ENCODE peak calls at places on chromosomes 2 and 18, in eight cellular contexts. One of them, this sample, is unnamed.

GRCh38 chr18:76547306-76547705 is 52.3 kb upstream of the ZNF516 start:
- DNase-seq in renal cortical epithelial cell: no peak
- DNase-seq in stimulated activated naive CD4-positive, alpha-beta T cell: no peak
- DNase-seq in A172: no peak
- DNase-seq in 8988T: no peak
- DNase-seq in nucleus accumbens: no peak
- DNase-seq in GM20000: no peak
- DNase-seq in stimulated activated naive CD8-positive, alpha-beta T cell treated with anti-CD3 and anti-CD28 coated beads, Interleukin-15, amount 100 ng/mL, for 72 hours: no peak
- DNase-seq in this sample: no peak

GRCh38 chr2:235979753-235980459 is 188.3 kb downstream of the GBX2 start:
- DNase-seq in renal cortical epithelial cell: no peak
- DNase-seq in stimulated activated naive CD4-positive, alpha-beta T cell: no peak
- DNase-seq in A172: no peak
- DNase-seq in 8988T: no peak
- DNase-seq in nucleus accumbens: no peak
- DNase-seq in GM20000: no peak
- DNase-seq in stimulated activated naive CD8-positive, alpha-beta T cell treated with anti-CD3 and anti-CD28 coated beads, Interleukin-15, amount 100 ng/mL, for 72 hours: no peak
- DNase-seq in this sample: no peak

GRCh38 chr2:151843669-151844017 is 15.4 kb upstream of the ARL5A start:
- DNase-seq in renal cortical epithelial cell: no peak
- DNase-seq in stimulated activated naive CD4-positive, alpha-beta T cell: no peak
- DNase-seq in A172: no peak
- DNase-seq in 8988T: no peak
- DNase-seq in nucleus accumbens: no peak
- DNase-seq in GM20000: no peak
- DNase-seq in stimulated activated naive CD8-positive, alpha-beta T cell treated with anti-CD3 and anti-CD28 coated beads, Interleukin-15, amount 100 ng/mL, for 72 hours: no peak
- DNase-seq in this sample: no peak

GRCh38 chr2:209323738-209324137 is 100.1 kb upstream of the MAP2 start:
- DNase-seq in renal cortical epithelial cell: no peak
- DNase-seq in stimulated activated naive CD4-positive, alpha-beta T cell: no peak
- DNase-seq in A172: no peak
- DNase-seq in 8988T: no peak
- DNase-seq in nucleus accumbens: no peak
- DNase-seq in GM20000: no peak
- DNase-seq in stimulated activated naive CD8-positive, alpha-beta T cell treated with anti-CD3 and anti-CD28 coated beads, Interleukin-15, amount 100 ng/mL, for 72 hours: no peak
- DNase-seq in this sample: no peak

GRCh38 chr2:156321243-156321904 is 11.1 kb downstream of the NR4A2 start:
- DNase-seq in renal cortical epithelial cell: no peak
- DNase-seq in stimulated activated naive CD4-positive, alpha-beta T cell: no peak
- DNase-seq in A172: no peak
- DNase-seq in 8988T: no peak
- DNase-seq in nucleus accumbens: no peak
- DNase-seq in GM20000: peak; percentile 20
- DNase-seq in stimulated activated naive CD8-positive, alpha-beta T cell treated with anti-CD3 and anti-CD28 coated beads, Interleukin-15, amount 100 ng/mL, for 72 hours: peak; percentile 46
- DNase-seq in this sample: no peak

GRCh38 chr2:159982270-159982669 is 80.1 kb downstream of the PLA2R1 start:
- DNase-seq in renal cortical epithelial cell: peak; percentile 86
- DNase-seq in stimulated activated naive CD4-positive, alpha-beta T cell: no peak
- DNase-seq in A172: peak; percentile 78
- DNase-seq in 8988T: no peak
- DNase-seq in nucleus accumbens: no peak
- DNase-seq in GM20000: no peak
- DNase-seq in stimulated activated naive CD8-positive, alpha-beta T cell treated with anti-CD3 and anti-CD28 coated beads, Interleukin-15, amount 100 ng/mL, for 72 hours: no peak
- DNase-seq in this sample: peak; percentile 29

GRCh38 chr2:67600946-67601345 is 203.8 kb downstream of the ETAA1 start:
- DNase-seq in renal cortical epithelial cell: peak; percentile 83
- DNase-seq in stimulated activated naive CD4-positive, alpha-beta T cell: no peak
- DNase-seq in A172: peak; percentile 82
- DNase-seq in 8988T: no peak
- DNase-seq in nucleus accumbens: no peak
- DNase-seq in GM20000: no peak
- DNase-seq in stimulated activated naive CD8-positive, alpha-beta T cell treated with anti-CD3 and anti-CD28 coated beads, Interleukin-15, amount 100 ng/mL, for 72 hours: no peak
- DNase-seq in this sample: peak; percentile 73

GRCh38 chr2:31962757-31963361 is 47.9 kb downstream of the MEMO1 start:
- DNase-seq in renal cortical epithelial cell: no peak
- DNase-seq in stimulated activated naive CD4-positive, alpha-beta T cell: no peak
- DNase-seq in A172: no peak
- DNase-seq in 8988T: no peak
- DNase-seq in nucleus accumbens: no peak
- DNase-seq in GM20000: no peak
- DNase-seq in stimulated activated naive CD8-positive, alpha-beta T cell treated with anti-CD3 and anti-CD28 coated beads, Interleukin-15, amount 100 ng/mL, for 72 hours: no peak
- DNase-seq in this sample: no peak

GRCh38 chr2:218271865-218272530 is 1.7 kb downstream of the PNKD start:
- DNase-seq in renal cortical epithelial cell: no peak
- DNase-seq in stimulated activated naive CD4-positive, alpha-beta T cell: no peak
- DNase-seq in A172: no peak
- DNase-seq in 8988T: no peak
- DNase-seq in nucleus accumbens: no peak
- DNase-seq in GM20000: no peak
- DNase-seq in stimulated activated naive CD8-positive, alpha-beta T cell treated with anti-CD3 and anti-CD28 coated beads, Interleukin-15, amount 100 ng/mL, for 72 hours: no peak
- DNase-seq in this sample: no peak

GRCh38 chr2:80670763-80671162 is 366.2 kb upstream of the LRRTM1 start:
- DNase-seq in renal cortical epithelial cell: no peak
- DNase-seq in stimulated activated naive CD4-positive, alpha-beta T cell: no peak
- DNase-seq in A172: no peak
- DNase-seq in 8988T: no peak
- DNase-seq in nucleus accumbens: no peak
- DNase-seq in GM20000: no peak
- DNase-seq in stimulated activated naive CD8-positive, alpha-beta T cell treated with anti-CD3 and anti-CD28 coated beads, Interleukin-15, amount 100 ng/mL, for 72 hours: no peak
- DNase-seq in this sample: no peak

GRCh38 chr2:224366269-224366668 is 35.6 kb downstream of the FAM124B start:
- DNase-seq in renal cortical epithelial cell: no peak
- DNase-seq in stimulated activated naive CD4-positive, alpha-beta T cell: no peak
- DNase-seq in A172: no peak
- DNase-seq in 8988T: no peak
- DNase-seq in nucleus accumbens: no peak
- DNase-seq in GM20000: no peak
- DNase-seq in stimulated activated naive CD8-positive, alpha-beta T cell treated with anti-CD3 and anti-CD28 coated beads, Interleukin-15, amount 100 ng/mL, for 72 hours: no peak
- DNase-seq in this sample: no peak

GRCh38 chr2:3703236-3703682 is at the start of gene DCDC2C:
- DNase-seq in renal cortical epithelial cell: no peak
- DNase-seq in stimulated activated naive CD4-positive, alpha-beta T cell: no peak
- DNase-seq in A172: no peak
- DNase-seq in 8988T: no peak
- DNase-seq in nucleus accumbens: no peak
- DNase-seq in GM20000: no peak
- DNase-seq in stimulated activated naive CD8-positive, alpha-beta T cell treated with anti-CD3 and anti-CD28 coated beads, Interleukin-15, amount 100 ng/mL, for 72 hours: no peak
- DNase-seq in this sample: no peak

GRCh38 chr2:132415256-132416079 is 1.1 kb upstream of the GPR39 start:
- DNase-seq in renal cortical epithelial cell: no peak
- DNase-seq in stimulated activated naive CD4-positive, alpha-beta T cell: no peak
- DNase-seq in A172: no peak
- DNase-seq in 8988T: no peak
- DNase-seq in nucleus accumbens: no peak
- DNase-seq in GM20000: no peak
- DNase-seq in stimulated activated naive CD8-positive, alpha-beta T cell treated with anti-CD3 and anti-CD28 coated beads, Interleukin-15, amount 100 ng/mL, for 72 hours: no peak
- DNase-seq in this sample: no peak

GRCh38 chr2:31170071-31170698 is 31.9 kb upstream of the GALNT14 start:
- DNase-seq in renal cortical epithelial cell: peak; percentile 73
- DNase-seq in stimulated activated naive CD4-positive, alpha-beta T cell: peak; percentile 17
- DNase-seq in A172: peak; percentile 71
- DNase-seq in 8988T: peak; percentile 40
- DNase-seq in nucleus accumbens: peak; percentile 34
- DNase-seq in GM20000: peak; percentile 71
- DNase-seq in stimulated activated naive CD8-positive, alpha-beta T cell treated with anti-CD3 and anti-CD28 coated beads, Interleukin-15, amount 100 ng/mL, for 72 hours: peak; percentile 55
- DNase-seq in this sample: peak; percentile 64

GRCh38 chr2:40321224-40321623 is 130.7 kb downstream of the SLC8A1 start:
- DNase-seq in renal cortical epithelial cell: no peak
- DNase-seq in stimulated activated naive CD4-positive, alpha-beta T cell: no peak
- DNase-seq in A172: no peak
- DNase-seq in 8988T: no peak
- DNase-seq in nucleus accumbens: no peak
- DNase-seq in GM20000: no peak
- DNase-seq in stimulated activated naive CD8-positive, alpha-beta T cell treated with anti-CD3 and anti-CD28 coated beads, Interleukin-15, amount 100 ng/mL, for 72 hours: no peak
- DNase-seq in this sample: no peak

GRCh38 chr18:57581301-57581934 is 5.1 kb downstream of the FECH start:
- DNase-seq in renal cortical epithelial cell: peak; percentile 50
- DNase-seq in stimulated activated naive CD4-positive, alpha-beta T cell: no peak
- DNase-seq in A172: no peak
- DNase-seq in 8988T: no peak
- DNase-seq in nucleus accumbens: no peak
- DNase-seq in GM20000: peak; percentile 59
- DNase-seq in stimulated activated naive CD8-positive, alpha-beta T cell treated with anti-CD3 and anti-CD28 coated beads, Interleukin-15, amount 100 ng/mL, for 72 hours: no peak
- DNase-seq in this sample: no peak

GRCh38 chr2:88452980-88453582 is 588 bp upstream of the FOXI3 start:
- DNase-seq in renal cortical epithelial cell: peak; percentile 11
- DNase-seq in stimulated activated naive CD4-positive, alpha-beta T cell: no peak
- DNase-seq in A172: no peak
- DNase-seq in 8988T: no peak
- DNase-seq in nucleus accumbens: no peak
- DNase-seq in GM20000: no peak
- DNase-seq in stimulated activated naive CD8-positive, alpha-beta T cell treated with anti-CD3 and anti-CD28 coated beads, Interleukin-15, amount 100 ng/mL, for 72 hours: no peak
- DNase-seq in this sample: no peak

GRCh38 chr2:89763254-89763580 is 1071.7 kb downstream of the RPIA start:
- DNase-seq in renal cortical epithelial cell: no peak
- DNase-seq in stimulated activated naive CD4-positive, alpha-beta T cell: no peak
- DNase-seq in A172: no peak
- DNase-seq in 8988T: no peak
- DNase-seq in nucleus accumbens: no peak
- DNase-seq in GM20000: no peak
- DNase-seq in stimulated activated naive CD8-positive, alpha-beta T cell treated with anti-CD3 and anti-CD28 coated beads, Interleukin-15, amount 100 ng/mL, for 72 hours: no peak
- DNase-seq in this sample: no peak

GRCh38 chr2:45329045-45329677 is 281.9 kb downstream of the SRBD1 start:
- DNase-seq in renal cortical epithelial cell: peak; percentile 23
- DNase-seq in stimulated activated naive CD4-positive, alpha-beta T cell: no peak
- DNase-seq in A172: peak; percentile 49
- DNase-seq in 8988T: peak; percentile 35
- DNase-seq in nucleus accumbens: no peak
- DNase-seq in GM20000: no peak
- DNase-seq in stimulated activated naive CD8-positive, alpha-beta T cell treated with anti-CD3 and anti-CD28 coated beads, Interleukin-15, amount 100 ng/mL, for 72 hours: no peak
- DNase-seq in this sample: no peak

GRCh38 chr2:44016282-44016681 is 20.5 kb upstream of the LRPPRC start:
- DNase-seq in renal cortical epithelial cell: peak; percentile 58
- DNase-seq in stimulated activated naive CD4-positive, alpha-beta T cell: no peak
- DNase-seq in A172: peak; percentile 51
- DNase-seq in 8988T: no peak
- DNase-seq in nucleus accumbens: no peak
- DNase-seq in GM20000: peak; percentile 24
- DNase-seq in stimulated activated naive CD8-positive, alpha-beta T cell treated with anti-CD3 and anti-CD28 coated beads, Interleukin-15, amount 100 ng/mL, for 72 hours: peak; percentile 21
- DNase-seq in this sample: peak; percentile 38

GRCh38 chr18:63421514-63421913 is 762 bp downstream of the VPS4B start:
- DNase-seq in renal cortical epithelial cell: peak; percentile 7
- DNase-seq in stimulated activated naive CD4-positive, alpha-beta T cell: no peak
- DNase-seq in A172: no peak
- DNase-seq in 8988T: no peak
- DNase-seq in nucleus accumbens: no peak
- DNase-seq in GM20000: no peak
- DNase-seq in stimulated activated naive CD8-positive, alpha-beta T cell treated with anti-CD3 and anti-CD28 coated beads, Interleukin-15, amount 100 ng/mL, for 72 hours: no peak
- DNase-seq in this sample: peak; percentile 19

GRCh38 chr2:225889452-225889851 is 489.9 kb downstream of the NYAP2 start:
- DNase-seq in renal cortical epithelial cell: peak; percentile 64
- DNase-seq in stimulated activated naive CD4-positive, alpha-beta T cell: no peak
- DNase-seq in A172: peak; percentile 78
- DNase-seq in 8988T: no peak
- DNase-seq in nucleus accumbens: no peak
- DNase-seq in GM20000: peak; percentile 10
- DNase-seq in stimulated activated naive CD8-positive, alpha-beta T cell treated with anti-CD3 and anti-CD28 coated beads, Interleukin-15, amount 100 ng/mL, for 72 hours: no peak
- DNase-seq in this sample: peak; percentile 56

GRCh38 chr2:47076586-47077441 is 78.3 kb downstream of the STPG4 start:
- DNase-seq in renal cortical epithelial cell: peak; percentile 93
- DNase-seq in stimulated activated naive CD4-positive, alpha-beta T cell: no peak
- DNase-seq in A172: peak; percentile 100
- DNase-seq in 8988T: peak; percentile 92
- DNase-seq in nucleus accumbens: no peak
- DNase-seq in GM20000: no peak
- DNase-seq in stimulated activated naive CD8-positive, alpha-beta T cell treated with anti-CD3 and anti-CD28 coated beads, Interleukin-15, amount 100 ng/mL, for 72 hours: no peak
- DNase-seq in this sample: peak; percentile 97

GRCh38 chr18:34709631-34710429 is at the start of gene DTNA:
- DNase-seq in renal cortical epithelial cell: peak; percentile 95
- DNase-seq in stimulated activated naive CD4-positive, alpha-beta T cell: no peak
- DNase-seq in A172: peak; percentile 55
- DNase-seq in 8988T: no peak
- DNase-seq in nucleus accumbens: no peak
- DNase-seq in GM20000: no peak
- DNase-seq in stimulated activated naive CD8-positive, alpha-beta T cell treated with anti-CD3 and anti-CD28 coated beads, Interleukin-15, amount 100 ng/mL, for 72 hours: no peak
- DNase-seq in this sample: peak; percentile 91

GRCh38 chr2:43897492-43897891 is 58.7 kb downstream of the ABCG8 start:
- DNase-seq in renal cortical epithelial cell: no peak
- DNase-seq in stimulated activated naive CD4-positive, alpha-beta T cell: no peak
- DNase-seq in A172: no peak
- DNase-seq in 8988T: no peak
- DNase-seq in nucleus accumbens: no peak
- DNase-seq in GM20000: no peak
- DNase-seq in stimulated activated naive CD8-positive, alpha-beta T cell treated with anti-CD3 and anti-CD28 coated beads, Interleukin-15, amount 100 ng/mL, for 72 hours: no peak
- DNase-seq in this sample: no peak

GRCh38 chr2:64727843-64728463 is 74.2 kb upstream of the SERTAD2 start:
- DNase-seq in renal cortical epithelial cell: peak; percentile 53
- DNase-seq in stimulated activated naive CD4-positive, alpha-beta T cell: no peak
- DNase-seq in A172: no peak
- DNase-seq in 8988T: no peak
- DNase-seq in nucleus accumbens: no peak
- DNase-seq in GM20000: no peak
- DNase-seq in stimulated activated naive CD8-positive, alpha-beta T cell treated with anti-CD3 and anti-CD28 coated beads, Interleukin-15, amount 100 ng/mL, for 72 hours: no peak
- DNase-seq in this sample: no peak

GRCh38 chr2:9440058-9440727 is 16.7 kb downstream of the CPSF3 start:
- DNase-seq in renal cortical epithelial cell: no peak
- DNase-seq in stimulated activated naive CD4-positive, alpha-beta T cell: no peak
- DNase-seq in A172: no peak
- DNase-seq in 8988T: no peak
- DNase-seq in nucleus accumbens: no peak
- DNase-seq in GM20000: no peak
- DNase-seq in stimulated activated naive CD8-positive, alpha-beta T cell treated with anti-CD3 and anti-CD28 coated beads, Interleukin-15, amount 100 ng/mL, for 72 hours: no peak
- DNase-seq in this sample: no peak